ENCODE peak calls at places on chromosomes 12 and 14, in four cellular contexts. One of them, this sample, is unnamed.

GRCh38 chr12:117380083-117380482 is 18.7 kb upstream of the NOS1 start:
- DNase-seq in COR-L47: no peak
- DNase-seq in WTC11: no peak
- DNase-seq in heart left ventricle: no peak
- DNase-seq in this sample: no peak

GRCh38 chr14:64196668-64197411 is 97.3 kb downstream of the ESR2 start:
- DNase-seq in COR-L47: peak; percentile 80
- DNase-seq in WTC11: peak; percentile 71
- DNase-seq in heart left ventricle: peak; percentile 59
- DNase-seq in this sample: no peak

GRCh38 chr14:31170411-31170810 is 37.2 kb downstream of the HECTD1 start:
- DNase-seq in COR-L47: no peak
- DNase-seq in heart left ventricle: no peak
- DNase-seq in WTC11: no peak
- DNase-seq in this sample: no peak

GRCh38 chr12:132597333-132598283 is 12.8 kb downstream of the LRCOL1 start:
- DNase-seq in heart left ventricle: no peak
- DNase-seq in WTC11: peak; percentile 23
- DNase-seq in COR-L47: peak; percentile 31
- DNase-seq in this sample: no peak

GRCh38 chr12:18868673-18869072 is 130.8 kb downstream of the CAPZA3 start:
- DNase-seq in WTC11: no peak
- DNase-seq in COR-L47: no peak
- DNase-seq in heart left ventricle: no peak
- DNase-seq in this sample: no peak

GRCh38 chr12:68451261-68452091 is 119.3 kb upstream of the MDM1 start:
- DNase-seq in COR-L47: peak; percentile 16
- DNase-seq in heart left ventricle: peak; percentile 20
- DNase-seq in WTC11: no peak
- DNase-seq in this sample: no peak

GRCh38 chr14:28635387-28635786 is 131.2 kb upstream of the FOXG1 start:
- DNase-seq in COR-L47: peak; percentile 33
- DNase-seq in heart left ventricle: no peak
- DNase-seq in WTC11: no peak
- DNase-seq in this sample: peak; percentile 32

GRCh38 chr12:63294327-63294632 is 143.3 kb upstream of the AVPR1A start:
- DNase-seq in WTC11: no peak
- DNase-seq in heart left ventricle: no peak
- DNase-seq in COR-L47: no peak
- DNase-seq in this sample: peak; percentile 76

GRCh38 chr12:70393787-70394519 is 27.9 kb downstream of the KCNMB4 start:
- DNase-seq in heart left ventricle: no peak
- DNase-seq in COR-L47: no peak
- DNase-seq in WTC11: no peak
- DNase-seq in this sample: no peak